ENCODE peak calls at places on chromosomes 1 and 21, in five cellular contexts. Y is endothelial cell of umbilical vein, H is GM12878, U is epithelial cell of esophagus, R is omental fat pad. G is an unnamed sample.

GRCh38 chr1:115211071-115211745 is 121.9 kb upstream of the TSPAN2 start:
- DNase-seq in Y (no peak), R (no peak), H (no peak), U (no peak), G (no peak)

GRCh38 chr1:29695809-29696208 is 459.5 kb downstream of the PTPRU start:
- DNase-seq in R (no peak), H (no peak), U (no peak), Y (no peak), G (no peak)

GRCh38 chr1:201917362-201918033 is 28.8 kb downstream of the SHISA4 start:
- DNase-seq in R (no peak), U (peak; percentile 55), Y (peak; percentile 80), H (no peak), G (peak; percentile 96)

GRCh38 chr21:31471865-31472264 is 127.8 kb upstream of the TIAM1 start:
- DNase-seq in H (no peak), U (no peak), R (no peak), Y (no peak), G (no peak)

GRCh38 chr21:27590271-27590670 is 623.4 kb upstream of the ADAMTS5 start:
- DNase-seq in R (no peak), U (no peak), H (no peak), Y (peak; percentile 74), G (no peak)

GRCh38 chr21:45612096-45613019 is 31.2 kb upstream of the PCBP3 start:
- DNase-seq in R (peak; percentile 18), Y (no peak), H (no peak), U (no peak), G (peak; percentile 85)

GRCh38 chr21:45102391-45102932 is 28.1 kb downstream of the ADARB1 start:
- DNase-seq in R (no peak), U (peak; percentile 70), H (no peak), Y (peak; percentile 71), G (peak; percentile 78)

GRCh38 chr1:40906781-40907400 is 44.7 kb upstream of the CITED4 start:
- DNase-seq in H (no peak), Y (no peak), U (peak; percentile 21), R (no peak), G (no peak)

GRCh38 chr21:33712022-33712803 is 69.9 kb downstream of the ITSN1 start:
- DNase-seq in Y (peak; percentile 43), R (no peak), U (no peak), H (no peak), G (no peak)

GRCh38 chr1:19646366-19646765 is 2.3 kb downstream of the NBL1 start:
- DNase-seq in H (no peak), Y (no peak), R (no peak), U (peak; percentile 73), G (peak; percentile 65)

GRCh38 chr21:33834801-33835500 is 80.7 kb downstream of the ATP5PO start:
- DNase-seq in H (no peak), R (no peak), Y (no peak), U (no peak), G (no peak)

GRCh38 chr1:19038096-19038495 is 81.6 kb upstream of the IFFO2 start:
- DNase-seq in R (no peak), Y (no peak), U (no peak), H (no peak), G (no peak)

GRCh38 chr1:64546018-64546417 is 76.1 kb downstream of the CACHD1 start:
- DNase-seq in R (no peak), H (no peak), Y (no peak), U (no peak), G (no peak)

GRCh38 chr1:150511551-150511950 is 3.6 kb downstream of the ECM1 start:
- DNase-seq in Y (no peak), H (no peak), U (no peak), R (no peak), G (no peak)

GRCh38 chr1:52550447-52550846 is 2.4 kb downstream of the TUT4 start:
- DNase-seq in U (no peak), H (no peak), Y (no peak), R (no peak), G (peak; percentile 38)

GRCh38 chr1:118151312-118151937 is 33.6 kb downstream of the SPAG17 start:
- DNase-seq in Y (peak; percentile 65), U (peak; percentile 67), R (peak; percentile 55), H (peak; percentile 8), G (peak; percentile 61)

GRCh38 chr1:26034504-26035202 is 11.3 kb downstream of the SLC30A2 start:
- DNase-seq in Y (no peak), R (no peak), H (no peak), U (no peak), G (no peak)

GRCh38 chr1:5992814-5993552 is 758 bp upstream of the NPHP4 start:
- DNase-seq in U (peak; percentile 16), H (no peak), Y (no peak), R (no peak), G (no peak)

GRCh38 chr1:180743868-180744267 is 112.0 kb downstream of the XPR1 start:
- DNase-seq in R (no peak), H (no peak), Y (no peak), U (no peak), G (no peak)

GRCh38 chr21:45962531-45963224 is 18.9 kb upstream of the COL6A1 start:
- DNase-seq in H (no peak), U (no peak), R (no peak), Y (no peak), G (no peak)

GRCh38 chr21:34802180-34802899 is 133.5 kb downstream of the CLIC6 start:
- DNase-seq in U (peak; percentile 94), H (no peak), R (no peak), Y (no peak), G (peak; percentile 75)

GRCh38 chr1:110291241-110292030 is 47.7 kb upstream of the RBM15 start:
- DNase-seq in Y (no peak), R (no peak), H (no peak), U (no peak), G (no peak)

GRCh38 chr1:84224905-84225304 is 76.6 kb upstream of the SAMD13 start:
- DNase-seq in R (no peak), U (no peak), H (no peak), Y (no peak), G (no peak)

GRCh38 chr1:27070390-27071048 is 57.9 kb upstream of the TENT5B start:
- DNase-seq in H (no peak), U (peak; percentile 15), Y (no peak), R (no peak), G (no peak)

GRCh38 chr1:67524143-67525052 is 94.2 kb upstream of the SERBP1 start:
- DNase-seq in H (no peak), U (peak; percentile 82), R (no peak), Y (no peak), G (no peak)

DNA sequence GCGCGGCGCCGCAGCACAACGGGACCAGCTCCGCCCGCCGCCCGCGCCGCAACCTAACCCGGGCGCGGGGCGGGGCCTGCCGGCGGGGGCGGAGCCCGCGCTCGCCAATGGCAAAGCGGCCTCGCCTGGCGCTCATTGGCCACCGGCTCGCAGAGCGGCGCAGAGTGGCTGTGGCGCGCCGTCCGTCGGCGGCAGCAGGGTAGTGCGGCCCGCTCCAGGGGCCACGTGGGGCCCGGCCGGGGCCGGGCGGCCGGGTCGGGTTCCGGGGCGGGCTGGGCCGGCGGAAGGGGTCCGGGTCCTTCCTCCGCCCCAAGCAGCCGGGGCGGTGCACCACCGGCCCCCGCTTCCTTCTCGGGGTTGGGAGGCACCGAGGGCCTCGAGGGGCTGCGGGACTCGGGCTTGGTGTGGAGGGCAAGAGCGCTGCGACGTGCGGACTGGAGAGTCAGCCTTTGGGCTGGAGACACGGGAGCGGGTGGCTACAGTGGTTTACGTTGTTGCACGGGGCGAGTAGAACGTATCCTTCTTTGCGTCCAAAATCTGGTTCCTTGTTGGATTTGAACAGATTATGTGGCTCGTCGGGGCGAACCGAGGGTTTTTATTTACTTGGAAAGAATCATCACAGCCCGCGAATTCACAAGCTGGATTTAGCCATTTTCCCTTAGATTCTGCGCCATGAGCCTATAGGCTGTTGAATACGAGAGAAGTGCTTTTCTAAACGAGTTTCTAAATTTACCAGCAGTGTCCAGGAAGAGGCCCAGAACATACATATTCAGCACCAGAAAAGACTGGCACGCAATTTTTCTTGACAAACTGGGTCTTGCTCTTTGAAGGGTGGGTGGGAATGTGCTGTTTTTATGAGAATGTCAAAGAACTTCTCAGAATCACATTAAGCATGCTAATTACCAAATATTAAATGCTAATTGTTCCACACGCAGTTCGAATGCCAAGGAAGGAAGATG is at the start of gene SRM:
- DNase-seq in Y (peak; percentile 89), H (peak; percentile 40), R (peak; percentile 73), U (peak; percentile 94), G (peak; percentile 88)
- TF ChIP-seq CTCF in Y (peak; percentile 13), H (peak; percentile 41), R (peak; percentile 12), U (peak; percentile 14), G (peak; percentile 43)

GRCh38 chr1:91501527-91501859 is 842 bp downstream of the CDC7 start:
- DNase-seq in R (no peak), H (no peak), Y (no peak), U (peak; percentile 48), G (peak; percentile 65)
- TF ChIP-seq CTCF in R (no peak), H (no peak), Y (no peak), U (peak; percentile 1), G (no peak)

DNA sequence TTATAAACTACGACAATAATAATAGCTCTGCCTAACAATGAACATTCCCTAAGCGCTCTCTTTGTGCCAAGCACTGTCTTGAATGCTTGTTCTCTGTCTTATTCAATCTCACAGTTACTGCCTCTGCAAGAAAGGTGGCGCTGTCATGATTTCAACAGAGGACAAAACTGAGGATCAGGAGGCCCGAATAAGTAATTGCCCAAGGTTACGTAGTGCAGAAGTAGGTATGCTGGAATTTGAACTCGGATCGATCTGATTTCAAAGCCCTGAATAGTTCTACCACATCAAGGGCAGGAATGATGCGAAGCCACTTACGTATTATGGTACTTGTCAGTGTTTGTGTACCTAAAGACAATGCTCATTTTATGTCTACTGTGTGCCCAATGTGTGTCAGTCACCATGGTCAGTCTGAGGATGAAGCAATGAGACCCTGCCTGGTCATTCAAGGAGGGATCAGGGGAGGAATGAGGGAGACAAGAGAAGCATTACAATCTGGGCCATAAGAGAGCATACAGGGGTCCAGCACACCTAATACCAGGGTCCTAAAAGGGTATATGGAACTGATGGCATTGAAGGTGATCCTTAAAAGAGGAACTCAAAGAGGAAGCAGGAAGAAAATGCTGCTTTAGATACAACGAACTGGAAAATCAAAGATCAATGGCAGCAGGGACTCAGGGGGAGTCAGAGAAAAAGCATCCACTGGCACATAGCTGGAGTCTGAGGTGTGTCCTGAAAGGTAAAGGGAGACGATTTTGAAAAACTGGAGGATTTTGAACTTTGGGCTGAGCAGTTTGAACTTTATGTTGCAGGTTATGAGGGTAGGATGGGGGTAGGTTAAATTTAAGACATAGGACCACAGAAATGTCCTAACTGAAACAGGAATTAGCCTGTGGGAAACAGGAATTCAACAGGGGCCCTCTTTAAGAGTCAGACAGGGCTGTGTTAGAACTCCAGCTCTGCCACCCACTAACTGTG is 389.1 kb downstream of the PLPP3 start:
- DNase-seq in H (no peak), U (no peak), R (no peak), Y (peak; percentile 6), G (peak; percentile 27)
- TF ChIP-seq CTCF in H (peak; percentile 35), U (peak; percentile 14), R (no peak), Y (no peak), G (no peak)

DNA sequence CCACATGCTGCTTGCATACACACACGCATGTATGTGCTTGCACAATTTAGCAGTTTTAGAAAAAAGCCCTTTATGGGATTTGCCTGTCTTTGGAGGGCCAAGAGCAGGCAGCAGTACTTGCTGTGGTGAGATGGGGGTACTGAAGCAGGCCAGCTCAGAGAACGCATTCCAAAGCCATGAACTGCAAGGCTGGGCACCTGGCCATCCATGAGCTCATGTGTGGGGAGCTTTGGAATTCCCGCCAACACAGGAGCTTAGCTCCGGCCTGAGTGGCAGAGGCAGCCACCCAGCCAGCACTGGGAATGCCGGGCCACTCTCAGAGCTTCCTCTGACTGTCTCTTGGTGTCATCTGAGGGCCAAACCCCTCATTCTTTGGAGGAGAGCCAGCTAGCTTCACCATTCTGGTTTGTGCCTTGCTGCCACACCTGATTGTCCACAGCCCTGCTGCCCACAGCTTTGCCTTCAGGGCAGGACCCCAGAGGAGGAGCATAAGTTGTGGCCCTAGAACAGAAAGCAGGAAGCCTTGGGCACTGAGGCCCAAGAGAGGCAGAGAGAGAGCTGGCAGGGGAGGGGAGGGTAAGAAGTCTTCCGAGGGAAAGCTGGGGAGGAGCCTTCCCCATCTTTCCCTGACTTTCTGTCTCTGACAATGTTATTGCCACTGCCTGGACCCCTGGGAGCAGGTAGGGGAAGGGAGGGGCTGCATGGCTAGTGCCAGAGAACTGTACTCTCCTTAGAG is 92.1 kb upstream of the POU3F1 start:
- DNase-seq in R (peak; percentile 53), H (no peak), U (peak; percentile 99), Y (peak; percentile 79), G (peak; percentile 96)
- TF ChIP-seq CTCF in R (no peak), H (no peak), U (peak; percentile 40), Y (no peak), G (no peak)